ENCODE peak calls at places on chromosome 5, in eight cellular contexts. P is neuronal stem cell; B is hepatocyte; D is CD8-positive, alpha-beta memory T cell; R is skeletal muscle cell; W is fibroblast of mammary gland; Q is Panc1; C is astrocyte of the spinal cord. F is an unnamed sample.
A peak's percentile ranks its signal among the peaks of the same experiment; 100 is the strongest.

GRCh38 chr5:65418661-65419060 is 63.1 kb downstream of the ADAMTS6 start:
- DNase-seq in P (no peak), B (no peak), R (no peak), D (no peak), Q (no peak), W (peak; percentile 16), C (no peak), F (no peak)

GRCh38 chr5:146510528-146510927 is 5.5 kb downstream of the GPR151 start:
- DNase-seq in Q (no peak), P (no peak), C (no peak), D (no peak), B (no peak), W (peak; percentile 62), R (peak; percentile 36), F (no peak)

GRCh38 chr5:8953016-8953415 is 592.9 kb downstream of the SEMA5A start:
- DNase-seq in W (no peak), Q (no peak), P (no peak), C (no peak), D (no peak), R (no peak), B (no peak), F (no peak)

GRCh38 chr5:78404682-78405293 is 44.4 kb downstream of the SCAMP1 start:
- DNase-seq in W (no peak), Q (no peak), D (no peak), P (no peak), R (no peak), B (no peak), C (no peak), F (no peak)

GRCh38 chr5:1495525-1495897 is 28.2 kb downstream of the LPCAT1 start:
- DNase-seq in R (no peak), D (no peak), P (no peak), W (peak; percentile 14), Q (no peak), C (no peak), B (no peak), F (no peak)

GRCh38 chr5:39231705-39232525 is 12.6 kb upstream of the FYB1 start:
- DNase-seq in C (peak; percentile 5), Q (no peak), D (no peak), R (no peak), W (peak; percentile 23), B (no peak), P (no peak), F (peak; percentile 23)

GRCh38 chr5:141714542-141715303 is 32.7 kb upstream of the ARAP3 start:
- DNase-seq in Q (no peak), C (no peak), D (no peak), P (no peak), B (no peak), R (no peak), W (no peak), F (no peak)

GRCh38 chr5:173435543-173435942 is 107.3 kb upstream of the STC2 start:
- DNase-seq in D (no peak), C (peak; percentile 30), B (no peak), P (no peak), W (no peak), Q (no peak), R (no peak), F (no peak)

GRCh38 chr5:100623719-100624118 is 88.5 kb downstream of the FAM174A start:
- DNase-seq in D (no peak), C (peak; percentile 49), P (no peak), R (no peak), B (peak; percentile 20), W (peak; percentile 49), Q (no peak), F (no peak)

GRCh38 chr5:131242728-131243255 is 21.1 kb upstream of the CDC42SE2 start:
- DNase-seq in W (peak; percentile 97), B (no peak), D (no peak), C (peak; percentile 91), Q (no peak), R (peak; percentile 92), P (no peak), F (no peak)

GRCh38 chr5:58925627-58926545 is 343.0 kb downstream of the RAB3C start:
- DNase-seq in Q (no peak), D (no peak), C (peak; percentile 46), P (no peak), W (no peak), R (no peak), B (no peak), F (no peak)

GRCh38 chr5:79990598-79991507 is at the start of gene MTX3:
- DNase-seq in R (peak; percentile 24), P (peak; percentile 78), B (peak; percentile 91), Q (peak; percentile 41), W (peak; percentile 73), C (peak; percentile 80), D (peak; percentile 83), F (peak; percentile 77)

GRCh38 chr5:124783794-124784193 is 37.4 kb upstream of the ZNF608 start:
- DNase-seq in D (no peak), W (peak; percentile 83), P (no peak), Q (no peak), R (peak; percentile 49), C (no peak), B (no peak), F (no peak)

GRCh38 chr5:145204741-145205140 is 630.4 kb downstream of the PRELID2 start:
- DNase-seq in C (no peak), W (no peak), R (no peak), P (no peak), D (no peak), Q (no peak), B (no peak), F (no peak)

GRCh38 chr5:34524123-34524522 is 132.0 kb upstream of the RAI14 start:
- DNase-seq in Q (no peak), B (no peak), R (peak; percentile 69), D (no peak), C (peak; percentile 62), P (no peak), W (peak; percentile 91), F (no peak)

GRCh38 chr5:759111-759741 is 25.3 kb downstream of the ZDHHC11B start:
- DNase-seq in B (peak; percentile 92), P (peak; percentile 61), R (no peak), C (no peak), D (peak; percentile 55), Q (no peak), W (peak; percentile 3), F (peak; percentile 83)

GRCh38 chr5:99955962-99956361 is 579.2 kb upstream of the FAM174A start:
- DNase-seq in R (no peak), C (no peak), P (no peak), W (no peak), B (no peak), Q (no peak), D (no peak), F (no peak)

GRCh38 chr5:151038292-151038745 is 17.9 kb downstream of the GPX3 start:
- DNase-seq in B (no peak), R (no peak), P (no peak), C (no peak), D (no peak), W (no peak), Q (no peak), F (no peak)
- H3K4me3 ChIP-seq in B (no peak overlapping the region), R (no peak overlapping the region), P (no peak overlapping the region), C (no peak overlapping the region), D (no peak overlapping the region), W (no peak overlapping the region), Q (no peak overlapping the region), F (no peak overlapping the region)

GRCh38 chr5:14732991-14733390 is 68.5 kb downstream of the OTULIN start:
- DNase-seq in Q (no peak), W (no peak), R (no peak), D (no peak), P (no peak), C (no peak), B (no peak), F (no peak)

GRCh38 chr5:14730881-14731280 is 66.4 kb downstream of the OTULIN start:
- DNase-seq in B (no peak), R (no peak), D (no peak), W (no peak), Q (no peak), C (no peak), P (no peak), F (no peak)

GRCh38 chr5:14729448-14730385 is 65.2 kb downstream of the OTULIN start:
- DNase-seq in D (no peak), B (no peak), C (no peak), W (no peak), P (no peak), R (no peak), Q (no peak), F (no peak)

GRCh38 chr5:14728109-14728938 is 63.8 kb downstream of the OTULIN start:
- DNase-seq in W (no peak), R (no peak), C (no peak), Q (no peak), P (peak; percentile 88), B (peak; percentile 78), D (no peak), F (peak; percentile 79)

DNA sequence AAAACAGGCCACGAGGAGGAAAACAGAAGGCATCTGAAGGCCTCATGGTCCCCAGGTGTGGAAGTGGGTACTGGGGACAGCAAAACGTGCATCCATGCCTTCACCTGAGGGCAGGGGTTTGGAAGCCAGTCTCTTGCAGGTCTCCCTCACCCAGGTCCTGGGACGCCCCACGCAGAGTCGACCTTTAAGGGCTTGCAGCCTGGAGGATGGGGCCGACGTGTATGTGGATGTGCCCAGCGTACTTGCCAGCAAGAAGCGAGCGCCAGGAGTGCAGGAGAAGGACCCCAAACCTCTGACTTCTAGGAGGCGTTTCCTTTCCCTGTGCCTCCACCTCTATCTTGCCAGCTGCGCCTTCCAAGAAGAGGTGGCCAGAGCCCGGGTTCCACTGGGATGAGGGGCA is 65.9 kb downstream of the OTULIN start:
- DNase-seq in R (no peak), P (no peak), C (no peak), B (no peak), D (no peak), Q (no peak), W (no peak), F (no peak)
- H3K4me3 ChIP-seq in R (no peak overlapping the region), P (no peak overlapping the region), C (no peak overlapping the region), B (no peak overlapping the region), D (no peak overlapping the region), Q (no peak overlapping the region), W (no peak overlapping the region), F (no peak overlapping the region)

DNA sequence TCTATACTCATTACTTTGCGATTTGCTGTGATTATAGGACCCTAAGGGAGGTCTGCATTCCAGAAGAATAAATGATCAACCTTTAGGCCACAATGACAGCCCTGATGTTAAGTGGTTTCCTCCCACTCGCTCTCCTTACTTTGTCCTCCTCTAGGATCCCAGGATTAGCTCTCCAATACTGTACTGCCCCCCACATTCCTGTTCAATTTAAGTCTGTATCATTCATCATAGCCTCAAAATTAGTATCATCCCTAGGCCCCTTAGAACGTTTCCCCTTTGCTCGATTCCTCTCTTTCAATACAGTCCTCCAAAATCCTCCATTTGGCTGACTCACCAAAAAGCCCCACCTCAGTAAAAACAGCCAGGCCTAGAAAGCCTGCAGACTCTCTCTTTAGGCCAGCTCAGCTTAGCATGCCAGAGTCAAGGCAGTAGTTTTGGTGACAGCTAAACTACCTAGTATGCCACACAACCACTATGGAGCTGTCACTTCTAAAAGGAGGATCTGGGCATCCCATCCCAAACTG is 24.4 kb downstream of the RNF145 start:
- DNase-seq in B (no peak), Q (no peak), C (peak; percentile 87), W (peak; percentile 90), D (no peak), P (no peak), R (peak; percentile 86), F (no peak)
- H3K4me3 ChIP-seq in B (no peak overlapping the region), Q (no peak overlapping the region), C (no peak overlapping the region), W (no peak overlapping the region), D (no peak overlapping the region), P (no peak overlapping the region), R (no peak overlapping the region), F (no peak overlapping the region)

DNA sequence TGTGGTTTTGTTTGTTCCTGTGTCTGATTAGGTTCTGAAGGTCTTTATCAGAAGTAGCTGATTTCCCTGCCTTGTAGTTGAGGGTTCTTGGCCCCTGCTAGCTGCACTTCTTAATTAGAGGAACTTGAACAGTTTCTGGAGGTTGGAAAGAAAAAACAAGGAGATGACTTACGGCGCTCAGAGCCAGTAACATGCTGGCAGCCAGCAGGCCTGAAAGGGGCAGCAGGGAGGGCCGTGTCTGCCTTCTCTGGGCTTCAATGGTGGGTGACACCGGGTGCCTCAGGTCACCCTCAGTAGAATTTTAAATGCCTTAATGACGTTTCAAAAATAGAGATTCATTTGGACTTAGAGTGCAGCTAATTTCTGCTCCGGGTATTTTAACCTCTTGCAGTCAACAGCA is 15.8 kb downstream of the UBE2QL1 start:
- DNase-seq in R (no peak), B (no peak), W (no peak), Q (no peak), P (no peak), D (no peak), C (no peak), F (no peak)
- H3K4me3 ChIP-seq in R (no peak overlapping the region), B (no peak overlapping the region), W (no peak overlapping the region), Q (no peak overlapping the region), P (no peak overlapping the region), D (no peak overlapping the region), C (no peak overlapping the region), F (no peak overlapping the region)